ENCODE peak calls at places on chromosomes 2 and 18, in six cellular contexts. U, A, J, X, E and Z are unnamed samples.

GRCh38 chr2:128423788-128424165 is 105.1 kb upstream of the HS6ST1 start:
- DNase-seq in U (no peak), J (no peak), X (no peak), E (no peak), A (peak), Z (no peak)

GRCh38 chr2:207896525-207897295 is 127.0 kb upstream of the FZD5 start:
- DNase-seq in U (no peak), E (no peak), X (no peak), J (no peak), A (no peak), Z (no peak)

GRCh38 chr2:172462393-172463381 is 35.3 kb downstream of the ITGA6 start:
- DNase-seq in A (no peak), E (no peak), X (no peak), U (no peak), J (no peak), Z (no peak)

GRCh38 chr18:70324897-70325296 is 36.1 kb downstream of the SOCS6 start:
- DNase-seq in X (no peak), A (no peak), J (no peak), E (no peak), U (no peak), Z (no peak)

GRCh38 chr2:230640540-230641011 is 72.1 kb upstream of the CAB39 start:
- DNase-seq in E (no peak), U (no peak), X (peak), A (no peak), J (no peak), Z (no peak)

GRCh38 chr2:65666156-65666725 is 233.8 kb upstream of the SPRED2 start:
- DNase-seq in U (no peak), X (peak), E (no peak), J (no peak), A (no peak), Z (no peak)

GRCh38 chr2:42087137-42087856 is 39.5 kb downstream of the PKDCC start:
- DNase-seq in J (no peak), E (no peak), X (no peak), U (no peak), A (peak), Z (no peak)

GRCh38 chr2:74792282-74792681 is 41.6 kb upstream of the HK2 start:
- DNase-seq in A (no peak), X (no peak), U (no peak), J (no peak), E (no peak), Z (no peak)

GRCh38 chr18:76450912-76451421 is 44.1 kb downstream of the ZNF516 start:
- DNase-seq in A (no peak), J (no peak), X (peak), U (no peak), E (peak), Z (no peak)

DNA sequence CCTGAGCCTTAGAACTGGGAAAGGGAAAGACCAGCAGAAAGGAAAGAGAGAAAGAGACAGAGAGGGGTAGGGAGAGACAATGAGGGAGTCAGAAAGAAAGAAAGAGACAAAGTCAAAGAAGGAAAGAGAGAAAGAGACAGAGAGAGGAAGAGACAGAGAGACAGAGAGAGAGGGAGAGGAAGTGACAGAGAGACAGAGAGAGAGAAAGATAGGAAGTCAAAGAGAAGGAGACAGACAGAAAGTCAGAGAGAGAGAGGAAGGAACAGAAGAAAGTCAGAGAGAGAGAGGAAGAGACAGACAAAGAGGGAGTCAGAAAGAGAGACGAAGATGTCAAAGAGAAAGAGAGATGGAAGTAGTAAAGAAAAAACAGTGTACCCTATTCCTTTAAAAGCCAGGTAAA is 261.8 kb downstream of the WDPCP start:
- DNase-seq in A (no peak), J (no peak), U (no peak), X (no peak), E (no peak), Z (no peak)
- TF ChIP-seq CTCF in A (no peak), J (no peak), U (no peak), X (no peak), E (no peak), Z (no peak)

GRCh38 chr2:46963210-46963609 is 47.6 kb upstream of the MCFD2 start:
- DNase-seq in A (no peak), U (no peak), X (no peak), E (no peak), J (no peak), Z (no peak)

GRCh38 chr2:46958431-46959017 is 42.9 kb upstream of the MCFD2 start:
- DNase-seq in J (no peak), E (no peak), U (no peak), A (no peak), X (no peak), Z (no peak)

GRCh38 chr2:46963961-46964673 is 48.5 kb upstream of the MCFD2 start:
- DNase-seq in E (no peak), A (no peak), U (no peak), J (no peak), X (no peak), Z (no peak)

GRCh38 chr2:46962751-46963150 is 47.1 kb upstream of the MCFD2 start:
- DNase-seq in E (no peak), X (no peak), U (no peak), A (no peak), J (no peak), Z (no peak)

DNA sequence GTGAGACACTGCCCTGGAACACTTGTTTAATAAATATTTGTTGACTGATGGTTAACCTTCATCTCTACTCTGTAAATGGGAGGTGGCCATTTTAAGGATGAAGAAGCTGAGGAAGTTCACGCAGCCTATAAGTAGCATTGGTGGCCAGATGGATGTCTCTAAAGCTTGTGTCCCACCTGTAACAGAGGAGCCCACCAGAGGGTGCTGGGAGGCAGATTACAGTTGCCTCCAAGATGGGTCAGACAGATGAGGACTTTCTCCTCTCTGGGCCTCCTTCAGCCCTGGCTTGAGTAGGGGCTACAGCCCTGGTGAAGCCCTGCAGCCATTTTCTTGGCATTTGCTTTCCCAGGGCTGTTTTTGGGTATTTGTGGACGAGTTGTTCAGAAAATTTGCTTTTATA is 45.0 kb upstream of the MCFD2 start:
- DNase-seq in U (no peak), X (no peak), J (no peak), A (no peak), E (no peak), Z (no peak)
- TF ChIP-seq CTCF in U (no peak), X (no peak), J (no peak), A (no peak), E (no peak), Z (no peak)

GRCh38 chr2:160377204-160377995 is 116.2 kb downstream of the RBMS1 start:
- DNase-seq in J (no peak), A (no peak), E (no peak), X (no peak), U (no peak), Z (no peak)
- TF ChIP-seq CTCF in J (no peak), A (no peak), E (no peak), X (no peak), U (no peak), Z (no peak)

DNA sequence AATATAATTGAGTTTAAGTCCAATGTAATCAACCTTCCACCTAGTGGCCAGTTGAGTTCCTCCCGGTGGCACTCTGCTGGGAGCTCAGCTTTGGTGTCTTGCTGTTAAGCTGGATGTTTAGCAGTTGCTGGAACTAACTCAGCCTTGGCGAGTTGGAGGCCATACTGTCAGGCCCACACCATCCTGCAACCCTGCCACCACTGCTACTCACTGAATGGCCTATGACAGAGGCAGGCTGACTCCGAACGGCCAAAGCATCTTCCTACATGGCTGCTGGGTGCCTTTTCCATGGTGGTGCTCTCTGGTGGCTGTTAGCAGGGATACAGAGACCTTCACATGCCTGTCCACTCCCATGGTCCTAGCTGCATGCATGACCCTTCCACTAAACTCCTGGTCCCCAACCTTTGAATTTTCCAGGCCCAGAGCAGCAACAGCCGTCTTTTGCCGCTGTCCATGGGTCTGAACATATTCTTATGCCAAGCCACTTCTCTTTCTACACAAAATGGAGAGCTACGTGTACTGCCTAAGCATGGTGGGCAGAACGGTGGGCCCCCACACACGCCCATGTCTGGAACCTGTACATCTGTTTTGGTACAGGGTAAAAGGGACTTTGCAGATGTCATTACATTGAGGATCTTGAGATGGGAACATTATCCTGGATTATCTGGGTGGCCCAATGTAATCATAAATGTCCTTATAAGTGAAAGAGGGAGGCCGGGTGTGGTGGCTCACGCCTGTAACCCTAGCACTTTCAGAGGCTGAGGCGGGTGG is 15.0 kb upstream of the TRAF3IP1 start:
- DNase-seq in U (no peak), J (no peak), X (no peak), E (no peak), A (no peak), Z (no peak)
- TF ChIP-seq CTCF in U (peak), J (no peak), X (peak), E (no peak), A (no peak), Z (no peak)

DNA sequence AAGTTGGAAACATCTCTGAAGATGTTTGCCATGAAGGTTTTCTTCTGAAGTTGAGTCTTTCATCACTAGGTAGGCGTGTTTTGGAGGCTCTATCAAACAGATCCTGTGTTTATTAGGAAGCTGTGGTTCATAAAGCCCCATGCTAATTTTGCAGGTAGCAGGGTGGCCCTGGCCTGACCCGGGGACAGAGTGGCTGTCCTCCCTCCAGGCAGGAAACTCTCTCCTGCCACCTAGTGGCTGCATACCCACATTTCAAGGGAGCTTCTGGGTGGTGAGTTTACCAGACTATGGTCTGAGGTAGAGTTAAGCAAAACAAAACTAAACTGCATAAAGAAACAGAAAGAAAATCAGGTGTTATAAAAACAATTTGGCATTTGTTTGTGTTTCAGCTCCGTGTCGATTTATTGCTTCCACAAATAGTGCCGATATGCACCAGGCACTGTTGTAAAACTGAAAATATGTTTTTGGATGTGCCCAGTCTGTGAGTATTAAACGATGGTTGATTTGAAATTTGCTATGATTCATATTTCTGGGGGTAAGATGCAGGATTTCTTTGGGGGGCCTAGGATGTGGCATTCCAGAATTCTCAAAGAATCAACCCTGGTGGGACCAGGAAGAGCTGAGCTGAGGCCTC is 26.0 kb upstream of the IL37 start:
- DNase-seq in E (no peak), A (peak), X (no peak), J (peak), U (peak), Z (peak)
- TF ChIP-seq CTCF in E (no peak), A (peak), X (peak), J (peak), U (peak), Z (peak)

DNA sequence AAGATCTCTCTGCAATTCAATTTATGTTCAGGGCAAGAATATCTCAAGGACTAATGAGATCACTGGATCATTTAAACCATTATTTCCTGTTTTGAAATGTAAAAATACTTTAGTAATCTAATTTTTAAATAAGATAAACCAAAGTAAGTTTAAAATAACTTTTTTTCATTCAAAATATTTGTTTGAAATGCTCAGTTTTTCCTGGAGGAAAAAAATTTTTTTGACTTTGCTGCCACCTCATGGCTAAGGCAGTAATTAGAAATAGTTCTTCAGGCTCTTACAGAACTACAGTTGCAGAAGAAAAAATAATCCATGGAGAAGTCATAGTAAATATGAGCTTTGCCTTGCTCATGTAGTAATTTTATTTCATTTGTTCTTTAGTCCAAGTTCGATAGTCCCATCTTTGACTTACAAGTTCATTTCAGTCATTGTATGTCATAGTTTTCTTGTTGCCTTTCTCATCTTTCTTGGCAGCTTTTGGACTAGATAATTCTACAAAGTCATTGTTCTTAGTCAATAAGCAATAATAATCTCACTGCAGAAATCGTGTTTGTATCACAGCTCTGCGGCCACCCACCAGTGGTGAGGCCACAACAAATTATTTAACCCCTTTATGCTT is 127.4 kb downstream of the DPP4 start:
- DNase-seq in J (no peak), X (no peak), U (no peak), A (no peak), E (no peak), Z (no peak)
- TF ChIP-seq CTCF in J (no peak), X (peak), U (no peak), A (no peak), E (no peak), Z (peak)